ENCODE peak calls at places on chromosomes 5 and 9, in five cellular contexts. One of them, this sample, is unnamed.

GRCh38 chr5:29902859-29903258 is 1290.6 kb upstream of the CDH6 start:
- DNase-seq in Calu3: no peak
- DNase-seq in neural crest cell: no peak
- DNase-seq in body of pancreas: no peak
- DNase-seq in upper lobe of right lung: no peak
- DNase-seq in this sample: no peak

GRCh38 chr5:80866372-80866771 is 93.8 kb upstream of the RASGRF2 start:
- DNase-seq in neural crest cell: no peak
- DNase-seq in body of pancreas: no peak
- DNase-seq in Calu3: no peak
- DNase-seq in upper lobe of right lung: no peak
- DNase-seq in this sample: no peak

GRCh38 chr5:153513171-153513570 is 22.7 kb downstream of the GRIA1 start:
- DNase-seq in neural crest cell: no peak
- DNase-seq in body of pancreas: peak
- DNase-seq in upper lobe of right lung: no peak
- DNase-seq in Calu3: no peak
- DNase-seq in this sample: no peak

GRCh38 chr5:74766887-74767578 is at the start of the genes GFM2 and NSA2:
- DNase-seq in neural crest cell: peak
- DNase-seq in upper lobe of right lung: peak
- DNase-seq in Calu3: peak
- DNase-seq in body of pancreas: peak
- DNase-seq in this sample: peak

GRCh38 chr5:95969055-95969454 is 7.4 kb upstream of the ELL2 start:
- DNase-seq in body of pancreas: no peak
- DNase-seq in Calu3: no peak
- DNase-seq in neural crest cell: no peak
- DNase-seq in upper lobe of right lung: no peak
- DNase-seq in this sample: no peak

GRCh38 chr5:33850100-33850594 is 41.6 kb downstream of the ADAMTS12 start:
- DNase-seq in Calu3: peak
- DNase-seq in upper lobe of right lung: no peak
- DNase-seq in neural crest cell: no peak
- DNase-seq in body of pancreas: no peak
- DNase-seq in this sample: no peak

GRCh38 chr5:172852490-172853354 is 18.7 kb downstream of the ERGIC1 start:
- DNase-seq in body of pancreas: no peak
- DNase-seq in upper lobe of right lung: no peak
- DNase-seq in Calu3: no peak
- DNase-seq in neural crest cell: no peak
- DNase-seq in this sample: no peak

GRCh38 chr9:116411506-116411905 is 257.9 kb downstream of the PAPPA start:
- DNase-seq in upper lobe of right lung: no peak
- DNase-seq in Calu3: no peak
- DNase-seq in neural crest cell: no peak
- DNase-seq in body of pancreas: no peak
- DNase-seq in this sample: no peak

GRCh38 chr9:114288233-114289051 is 34.5 kb upstream of the ORM1 start:
- DNase-seq in neural crest cell: no peak
- DNase-seq in upper lobe of right lung: peak
- DNase-seq in Calu3: no peak
- DNase-seq in body of pancreas: peak
- DNase-seq in this sample: peak

GRCh38 chr9:37029776-37030590 is 4.1 kb downstream of the PAX5 start:
- DNase-seq in upper lobe of right lung: no peak
- DNase-seq in body of pancreas: no peak
- DNase-seq in neural crest cell: no peak
- DNase-seq in Calu3: no peak
- DNase-seq in this sample: no peak

GRCh38 chr5:95823738-95824609 is 1.4 kb upstream of the GLRX start:
- DNase-seq in Calu3: peak
- DNase-seq in neural crest cell: no peak
- DNase-seq in body of pancreas: peak
- DNase-seq in upper lobe of right lung: peak
- DNase-seq in this sample: no peak

GRCh38 chr9:128861501-128861900 is 20.2 kb downstream of the KYAT1 start:
- DNase-seq in body of pancreas: no peak
- DNase-seq in Calu3: no peak
- DNase-seq in neural crest cell: no peak
- DNase-seq in upper lobe of right lung: no peak
- DNase-seq in this sample: no peak

GRCh38 chr5:172009536-172010270 is 3.3 kb upstream of the FBXW11 start:
- DNase-seq in body of pancreas: no peak
- DNase-seq in upper lobe of right lung: no peak
- DNase-seq in Calu3: no peak
- DNase-seq in neural crest cell: no peak
- DNase-seq in this sample: no peak

GRCh38 chr5:66742083-66742895 is 146.1 kb downstream of the MAST4 start:
- DNase-seq in neural crest cell: no peak
- DNase-seq in body of pancreas: peak
- DNase-seq in Calu3: peak
- DNase-seq in upper lobe of right lung: no peak
- DNase-seq in this sample: no peak
- TF ChIP-seq CTCF in neural crest cell: peak
- TF ChIP-seq CTCF in body of pancreas: peak
- TF ChIP-seq CTCF in Calu3: no peak
- TF ChIP-seq CTCF in upper lobe of right lung: peak
- TF ChIP-seq CTCF in this sample: peak

GRCh38 chr5:138033916-138034315 is 1.0 kb upstream of the FAM13B start:
- DNase-seq in Calu3: no peak
- DNase-seq in body of pancreas: no peak
- DNase-seq in neural crest cell: no peak
- DNase-seq in upper lobe of right lung: no peak
- DNase-seq in this sample: no peak

GRCh38 chr5:138032028-138032571 is 779 bp downstream of the FAM13B start:
- DNase-seq in upper lobe of right lung: peak
- DNase-seq in neural crest cell: no peak
- DNase-seq in Calu3: no peak
- DNase-seq in body of pancreas: peak
- DNase-seq in this sample: no peak

GRCh38 chr5:138033275-138033808 is 463 bp upstream of the FAM13B start:
- DNase-seq in Calu3: no peak
- DNase-seq in upper lobe of right lung: no peak
- DNase-seq in neural crest cell: no peak
- DNase-seq in body of pancreas: no peak
- DNase-seq in this sample: no peak

GRCh38 chr5:138029944-138030343 is 2.9 kb downstream of the FAM13B start:
- DNase-seq in upper lobe of right lung: no peak
- DNase-seq in neural crest cell: no peak
- DNase-seq in body of pancreas: no peak
- DNase-seq in Calu3: no peak
- DNase-seq in this sample: no peak

GRCh38 chr5:138032572-138033274 is at the start of gene FAM13B:
- DNase-seq in neural crest cell: peak
- DNase-seq in upper lobe of right lung: peak
- DNase-seq in body of pancreas: peak
- DNase-seq in Calu3: peak
- DNase-seq in this sample: peak
- TF ChIP-seq CTCF in neural crest cell: peak
- TF ChIP-seq CTCF in upper lobe of right lung: no peak
- TF ChIP-seq CTCF in body of pancreas: no peak
- TF ChIP-seq CTCF in Calu3: no peak
- TF ChIP-seq CTCF in this sample: no peak

GRCh38 chr9:127347831-127348699 is 48.9 kb upstream of the SLC2A8 start:
- DNase-seq in body of pancreas: peak
- DNase-seq in upper lobe of right lung: no peak
- DNase-seq in neural crest cell: no peak
- DNase-seq in Calu3: peak
- DNase-seq in this sample: no peak

GRCh38 chr9:127344373-127344995 is 52.5 kb upstream of the SLC2A8 start:
- DNase-seq in upper lobe of right lung: no peak
- DNase-seq in body of pancreas: no peak
- DNase-seq in Calu3: no peak
- DNase-seq in neural crest cell: no peak
- DNase-seq in this sample: no peak

GRCh38 chr9:127345566-127345965 is 51.4 kb upstream of the SLC2A8 start:
- DNase-seq in body of pancreas: no peak
- DNase-seq in upper lobe of right lung: no peak
- DNase-seq in neural crest cell: no peak
- DNase-seq in Calu3: no peak
- DNase-seq in this sample: no peak

GRCh38 chr9:127349483-127350127 is 47.4 kb upstream of the SLC2A8 start:
- DNase-seq in upper lobe of right lung: no peak
- DNase-seq in neural crest cell: no peak
- DNase-seq in body of pancreas: no peak
- DNase-seq in Calu3: no peak
- DNase-seq in this sample: no peak

DNA sequence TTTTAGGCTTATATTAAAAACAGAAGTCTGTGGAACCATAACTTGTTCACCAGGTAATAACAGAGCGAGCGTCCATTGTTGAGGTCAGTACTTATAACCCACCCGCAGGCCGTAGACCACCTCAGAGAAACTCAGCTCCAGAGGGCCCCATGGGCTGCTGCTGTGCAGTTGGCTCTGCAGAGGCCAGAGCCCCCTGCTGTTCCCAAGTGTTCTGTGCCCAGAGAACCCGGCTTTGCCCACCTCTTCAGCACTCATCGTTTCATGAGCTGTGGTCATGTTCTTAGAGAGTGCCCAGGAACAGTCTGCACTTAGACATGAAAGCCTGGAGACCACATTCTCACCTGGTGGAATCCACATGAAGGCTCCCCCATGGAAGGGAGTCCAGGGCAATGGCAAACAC is 50.4 kb upstream of the SLC2A8 start:
- DNase-seq in body of pancreas: no peak
- DNase-seq in upper lobe of right lung: no peak
- DNase-seq in Calu3: no peak
- DNase-seq in neural crest cell: no peak
- DNase-seq in this sample: no peak
- TF ChIP-seq CTCF in body of pancreas: no peak
- TF ChIP-seq CTCF in upper lobe of right lung: no peak
- TF ChIP-seq CTCF in Calu3: peak
- TF ChIP-seq CTCF in neural crest cell: peak
- TF ChIP-seq CTCF in this sample: peak

DNA sequence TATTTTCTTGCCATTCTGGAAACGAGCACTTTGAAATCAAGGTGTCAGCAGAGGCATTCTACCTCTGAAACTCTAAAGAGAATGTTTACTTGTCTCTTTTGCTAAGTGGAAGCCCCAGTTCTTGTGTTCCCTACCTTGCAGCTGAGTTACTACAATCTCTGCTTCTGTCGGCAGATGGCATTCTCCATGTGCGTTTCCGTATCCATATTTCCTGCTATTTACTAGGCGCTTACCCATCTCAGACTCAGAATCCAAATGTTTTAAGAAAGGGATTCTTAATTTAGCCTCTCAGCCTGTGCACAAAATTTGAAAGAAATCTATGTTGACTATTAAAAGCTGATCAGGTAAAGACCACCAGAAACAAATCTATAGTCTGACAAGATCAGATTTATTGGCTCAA is 221.3 kb upstream of the FTMT start:
- DNase-seq in body of pancreas: no peak
- DNase-seq in upper lobe of right lung: no peak
- DNase-seq in neural crest cell: no peak
- DNase-seq in Calu3: no peak
- DNase-seq in this sample: no peak
- TF ChIP-seq CTCF in body of pancreas: no peak
- TF ChIP-seq CTCF in upper lobe of right lung: peak
- TF ChIP-seq CTCF in neural crest cell: peak
- TF ChIP-seq CTCF in Calu3: no peak
- TF ChIP-seq CTCF in this sample: peak

DNA sequence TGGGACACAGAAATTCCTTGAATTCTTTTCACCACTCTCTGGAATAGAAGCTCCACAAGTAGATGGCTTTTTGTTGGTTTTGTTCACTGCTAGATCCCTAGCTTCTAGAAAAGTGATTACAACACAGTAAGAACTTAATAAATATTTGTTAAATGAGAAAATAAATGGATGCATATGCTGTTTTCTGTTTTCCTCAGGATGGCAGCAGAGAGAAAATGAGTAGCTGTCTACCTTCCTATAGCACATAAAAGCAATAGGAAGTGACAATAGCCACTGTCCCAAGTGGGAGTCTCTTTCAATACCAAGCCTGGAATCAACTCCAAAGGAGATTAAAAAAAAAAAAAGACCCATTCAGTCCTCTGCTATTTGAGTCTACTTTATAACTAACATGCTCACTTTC is 100.6 kb upstream of the NREP start:
- DNase-seq in Calu3: no peak
- DNase-seq in body of pancreas: no peak
- DNase-seq in upper lobe of right lung: no peak
- DNase-seq in neural crest cell: no peak
- DNase-seq in this sample: no peak
- TF ChIP-seq CTCF in Calu3: no peak
- TF ChIP-seq CTCF in body of pancreas: no peak
- TF ChIP-seq CTCF in upper lobe of right lung: no peak
- TF ChIP-seq CTCF in neural crest cell: no peak
- TF ChIP-seq CTCF in this sample: peak